ENCODE peak calls at places on chromosome 10, in five cellular contexts. L is cerebellar cortex, M is T follicular helper cell, R is AG08396, F is NCI-H2029. H is an unnamed sample.

GRCh38 chr10:72340510-72340895 is 14.2 kb downstream of the DNAJB12 start:
- DNase-seq in L (peak), R (peak), M (peak), F (no peak), H (peak)

GRCh38 chr10:89889610-89890009 is 188.2 kb downstream of the KIF20B start:
- DNase-seq in R (no peak), M (no peak), L (no peak), F (no peak), H (no peak)

GRCh38 chr10:83585686-83586085 is 553.6 kb upstream of the GHITM start:
- DNase-seq in R (no peak), F (no peak), L (no peak), M (no peak), H (no peak)

GRCh38 chr10:32000937-32001336 is 55.3 kb downstream of the KIF5B start:
- DNase-seq in L (no peak), M (no peak), R (no peak), F (no peak), H (no peak)

GRCh38 chr10:70603439-70603778 is 868 bp upstream of the PRF1 start:
- DNase-seq in L (no peak), R (no peak), M (no peak), F (no peak), H (no peak)

GRCh38 chr10:88707429-88708110 is 1.5 kb downstream of the LIPK start:
- DNase-seq in M (no peak), F (no peak), L (no peak), R (no peak), H (no peak)

GRCh38 chr10:110481948-110482347 is 15.8 kb upstream of the DUSP5 start:
- DNase-seq in F (no peak), L (no peak), R (no peak), M (no peak), H (no peak)

GRCh38 chr10:95242581-95243317 is 48.1 kb downstream of the PDLIM1 start:
- DNase-seq in L (peak), M (no peak), F (peak), R (peak), H (no peak)

GRCh38 chr10:118175148-118175547 is 128.4 kb upstream of the RAB11FIP2 start:
- DNase-seq in R (no peak), F (no peak), L (no peak), M (no peak), H (no peak)

GRCh38 chr10:71078454-71079145 is 133.8 kb upstream of the UNC5B start:
- DNase-seq in R (no peak), L (peak), M (no peak), F (no peak), H (no peak)

GRCh38 chr10:7788640-7789335 is 811 bp downstream of the ATP5F1C start:
- DNase-seq in M (no peak), L (peak), R (peak), F (peak), H (no peak)

GRCh38 chr10:28681345-28681763 is 4.0 kb downstream of the BAMBI start:
- DNase-seq in R (no peak), F (no peak), M (no peak), L (no peak), H (no peak)

GRCh38 chr10:42932735-42933453 is 144.0 kb upstream of the RET start:
- DNase-seq in F (no peak), R (no peak), M (peak), L (no peak), H (peak)

GRCh38 chr10:102718220-102718619 is 3.8 kb downstream of the SFXN2 start:
- DNase-seq in M (no peak), L (peak), F (no peak), R (no peak), H (no peak)

GRCh38 chr10:60951272-60951724 is 7.3 kb upstream of the RHOBTB1 start:
- DNase-seq in L (peak), F (peak), R (no peak), M (no peak), H (no peak)

GRCh38 chr10:79149662-79150443 is 81.1 kb downstream of the ZMIZ1 start:
- DNase-seq in R (peak), M (no peak), L (no peak), F (peak), H (no peak)

GRCh38 chr10:113958631-113959382 is 84.9 kb upstream of the ADRB1 start:
- DNase-seq in M (no peak), F (peak), R (peak), L (no peak), H (no peak)

GRCh38 chr10:122988501-122988900 is 8.3 kb downstream of the PSTK start:
- DNase-seq in F (no peak), M (no peak), L (no peak), R (no peak), H (no peak)

GRCh38 chr10:21330628-21331020 is 194.9 kb downstream of the SKIDA1 start:
- DNase-seq in M (no peak), R (no peak), L (no peak), F (no peak), H (no peak)

GRCh38 chr10:19929466-19930140 is 113.4 kb downstream of the PLXDC2 start:
- DNase-seq in R (peak), F (no peak), L (no peak), M (no peak), H (no peak)

GRCh38 chr10:58280485-58280884 is 11.5 kb downstream of the CISD1 start:
- DNase-seq in R (no peak), L (no peak), M (no peak), F (no peak), H (no peak)

GRCh38 chr10:44510716-44511115 is 125.8 kb upstream of the CXCL12 start:
- DNase-seq in R (no peak), F (no peak), M (no peak), L (no peak), H (no peak)

GRCh38 chr10:18282094-18282493 is 141.9 kb downstream of the CACNB2 start:
- DNase-seq in R (no peak), F (no peak), L (no peak), M (no peak), H (no peak)

GRCh38 chr10:126252884-126253612 is 135.2 kb downstream of the ADAM12 start:
- DNase-seq in R (peak), L (no peak), F (no peak), M (no peak), H (no peak)

GRCh38 chr10:4034907-4035581 is 250.0 kb upstream of the KLF6 start:
- DNase-seq in M (no peak), F (no peak), L (no peak), R (no peak), H (no peak)